ENCODE peak calls at places on chromosomes 16 and 17, in four cellular contexts. G, X, V and F are unnamed samples.

GRCh38 chr17:76973040-76973439 is 104.8 kb downstream of the MGAT5B start:
- DNase-seq in G (no peak), X (no peak), V (no peak), F (no peak)

GRCh38 chr16:4892356-4893102 is 44.4 kb downstream of the PPL start:
- DNase-seq in V (no peak), X (no peak), G (no peak), F (no peak)

GRCh38 chr16:46908540-46909372 is 24.6 kb downstream of the GPT2 start:
- DNase-seq in X (peak), V (no peak), G (peak), F (peak)

GRCh38 chr16:53913082-53913870 is 209.3 kb downstream of the FTO start:
- DNase-seq in X (no peak), G (no peak), V (no peak), F (no peak)

GRCh38 chr16:88777801-88778415 is 7.1 kb downstream of the PIEZO1 start:
- DNase-seq in G (no peak), V (no peak), X (no peak), F (no peak)

GRCh38 chr16:52086901-52087300 is 460.0 kb downstream of the TOX3 start:
- DNase-seq in X (no peak), G (no peak), V (no peak), F (no peak)

GRCh38 chr17:43940630-43941029 is 1.6 kb downstream of the PPY start:
- DNase-seq in G (peak), X (peak), V (no peak), F (no peak)

GRCh38 chr16:1651055-1651454 is 27.0 kb upstream of the JPT2 start:
- DNase-seq in V (no peak), X (no peak), G (no peak), F (no peak)

GRCh38 chr16:51994597-51994996 is 552.3 kb downstream of the TOX3 start:
- DNase-seq in X (no peak), V (no peak), G (no peak), F (no peak)

GRCh38 chr16:3718019-3718391 is 681 bp upstream of the TRAP1 start:
- DNase-seq in V (no peak), X (no peak), G (no peak), F (no peak)

GRCh38 chr17:42387663-42388380 is 420 bp downstream of the STAT3 start:
- DNase-seq in G (peak), X (peak), V (no peak), F (no peak)

GRCh38 chr17:18041776-18042175 is 2.6 kb downstream of the GID4 start:
- DNase-seq in G (no peak), V (no peak), X (no peak), F (no peak)

GRCh38 chr17:1229354-1229890 is 40.8 kb upstream of the BHLHA9 start:
- DNase-seq in V (no peak), X (peak), G (peak), F (no peak)

GRCh38 chr16:15942901-15943690 is 6.3 kb upstream of the ABCC1 start:
- DNase-seq in G (no peak), V (no peak), X (no peak), F (no peak)

GRCh38 chr17:13398853-13399252 is 202.9 kb downstream of the HS3ST3A1 start:
- DNase-seq in V (no peak), X (no peak), G (no peak), F (no peak)

GRCh38 chr16:15952265-15952711 is 2.9 kb downstream of the ABCC1 start:
- DNase-seq in V (no peak), G (no peak), X (no peak), F (no peak)

GRCh38 chr16:23320695-23321094 is 18.6 kb downstream of the SCNN1B start:
- DNase-seq in X (no peak), V (no peak), G (no peak), F (no peak)

GRCh38 chr16:73265124-73265838 is 217.4 kb upstream of the ZFHX3 start:
- DNase-seq in G (no peak), V (no peak), X (no peak), F (no peak)

DNA sequence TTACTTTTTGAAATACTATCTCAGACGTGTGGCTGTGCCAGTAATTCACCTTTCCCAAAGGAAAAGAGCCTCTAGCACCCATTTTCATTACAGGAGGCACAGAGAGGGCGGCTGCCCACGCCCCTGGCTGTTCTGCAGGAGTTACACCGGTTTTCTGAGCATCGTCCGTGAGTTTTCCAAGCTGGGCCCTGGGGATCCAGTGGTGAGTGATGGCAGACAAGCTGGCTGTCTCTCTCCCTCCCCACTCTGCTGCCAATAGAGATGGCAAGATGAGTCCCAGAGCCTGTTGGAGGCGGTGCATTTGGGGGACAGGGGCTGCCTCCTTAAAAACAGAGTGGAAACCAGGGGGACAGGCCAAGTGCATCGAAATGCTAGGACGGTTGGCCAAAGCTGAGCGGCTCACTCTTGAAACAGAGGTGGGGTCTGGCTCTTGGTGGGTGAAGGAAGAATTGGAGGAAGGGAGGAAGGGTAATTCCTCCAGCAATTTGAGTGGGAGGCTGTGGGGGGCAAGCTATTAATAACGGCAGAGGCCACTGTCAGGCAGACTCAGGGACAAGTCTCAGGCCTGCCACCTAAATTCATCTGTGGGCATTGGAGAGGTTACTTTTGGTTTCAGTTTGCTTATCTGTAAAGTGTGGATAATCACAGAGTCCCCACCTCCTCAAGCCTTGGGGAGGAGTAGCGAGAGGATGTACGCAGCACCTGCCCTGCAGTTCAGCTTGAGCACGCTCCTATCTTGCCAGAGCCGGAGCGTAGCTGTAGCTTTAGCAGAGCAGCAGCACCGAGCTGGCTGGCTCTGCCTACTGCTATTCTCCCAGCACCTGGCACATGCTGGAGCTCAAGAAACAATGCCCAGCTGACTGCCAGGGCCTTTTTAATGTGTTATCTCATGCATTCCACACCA is 7.5 kb upstream of the NOS2 start:
- DNase-seq in V (peak), X (no peak), G (peak), F (no peak)
- TF ChIP-seq ZNF274 in V (no peak), X (no peak), G (no peak), F (no peak)

DNA sequence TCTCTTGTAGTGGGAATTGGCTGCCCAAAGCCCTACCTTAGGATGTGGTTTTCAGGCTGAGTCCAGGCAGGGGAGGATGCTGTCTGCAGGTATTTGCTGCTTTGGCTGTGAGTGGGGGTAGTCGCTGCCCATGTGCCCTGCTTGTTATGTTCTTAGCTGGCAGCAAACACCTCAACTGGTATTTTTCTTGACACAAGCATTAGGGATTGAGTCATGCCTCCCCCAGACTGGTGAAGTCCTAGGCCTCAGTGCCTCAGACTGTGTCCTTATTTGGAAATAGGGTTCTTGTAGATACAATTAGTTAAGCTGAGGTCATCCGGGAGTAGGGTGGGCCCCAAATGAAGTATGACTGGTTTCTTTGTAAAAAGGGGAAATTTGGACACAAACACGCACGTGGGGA is 808.3 kb upstream of the EEF2KMT start:
- DNase-seq in G (no peak), X (no peak), V (no peak), F (no peak)
- TF ChIP-seq ZNF274 in G (no peak), X (no peak), V (no peak), F (no peak)

GRCh38 chr16:83810906-83811305 is 3.1 kb downstream of the HSBP1 start:
- DNase-seq in G (no peak), V (no peak), X (no peak), F (no peak)

GRCh38 chr16:83817022-83817421 is 9.2 kb downstream of the HSBP1 start:
- DNase-seq in X (no peak), V (no peak), G (no peak), F (no peak)

GRCh38 chr16:83818276-83818675 is 10.5 kb downstream of the HSBP1 start:
- DNase-seq in V (no peak), X (no peak), G (no peak), F (no peak)

GRCh38 chr16:83814654-83814985 is 6.8 kb downstream of the HSBP1 start:
- DNase-seq in G (no peak), X (no peak), V (no peak), F (no peak)

GRCh38 chr16:83813818-83814653 is 6.3 kb downstream of the HSBP1 start:
- DNase-seq in G (no peak), X (peak), V (no peak), F (no peak)
- TF ChIP-seq ZNF274 in G (no peak), X (no peak), V (no peak), F (no peak)

GRCh38 chr17:67605259-67605912 is 112.3 kb upstream of the NOL11 start:
- DNase-seq in G (no peak), V (no peak), X (no peak), F (no peak)
- TF ChIP-seq ZNF274 in G (no peak), V (no peak), X (no peak), F (no peak)